ENCODE peak calls at places on chromosome 10, in five cellular contexts. C is A549, V is GM12878, G is H1, A is K562. X is an unnamed sample.

GRCh38 chr10:609868-610545 is 79.5 kb downstream of the DIP2C start:
- DNase-seq in G (no peak), C (no peak), V (no peak), A (no peak), X (no peak)

GRCh38 chr10:12333382-12334185 is 15.8 kb upstream of the CAMK1D start:
- DNase-seq in A (no peak), G (no peak), V (no peak), C (peak), X (no peak)

GRCh38 chr10:8121199-8121890 is 66.9 kb downstream of the GATA3 start:
- DNase-seq in G (no peak), C (no peak), V (no peak), A (no peak), X (no peak)

GRCh38 chr10:118674226-118674919 is 78.9 kb upstream of the PRLHR start:
- DNase-seq in G (no peak), C (no peak), A (no peak), V (no peak), X (no peak)

GRCh38 chr10:8133146-8133545 is 78.7 kb downstream of the GATA3 start:
- DNase-seq in G (no peak), C (no peak), V (peak), A (no peak), X (no peak)

GRCh38 chr10:77416327-77417135 is 221.1 kb downstream of the KCNMA1 start:
- DNase-seq in V (no peak), G (no peak), A (no peak), C (peak), X (no peak)

GRCh38 chr10:30433779-30434272 is at the start of gene MAP3K8:
- DNase-seq in C (peak), A (peak), V (peak), G (peak), X (peak)

GRCh38 chr10:43861966-43862751 is 213.5 kb upstream of the ZNF32 start:
- DNase-seq in C (no peak), A (no peak), V (no peak), G (peak), X (peak)

GRCh38 chr10:71790749-71791440 is 17.6 kb upstream of the VSIR start:
- DNase-seq in C (no peak), G (no peak), V (no peak), A (no peak), X (no peak)

GRCh38 chr10:14839305-14839695 is 1.2 kb downstream of the HSPA14 start:
- DNase-seq in C (no peak), G (no peak), V (no peak), A (no peak), X (no peak)
- TF ChIP-seq HDAC2 in C (no peak), G (no peak), V (no peak), A (no peak), X (no peak)

GRCh38 chr10:116241025-116241424 is 32.0 kb downstream of the GFRA1 start:
- DNase-seq in C (no peak), A (no peak), G (no peak), V (no peak), X (no peak)
- TF ChIP-seq HDAC2 in C (no peak), A (no peak), G (no peak), V (no peak), X (no peak)

GRCh38 chr10:61001731-61002122 is 57.7 kb upstream of the RHOBTB1 start:
- DNase-seq in G (no peak), A (no peak), V (no peak), C (no peak), X (no peak)

GRCh38 chr10:60998932-60999331 is 54.9 kb upstream of the RHOBTB1 start:
- DNase-seq in A (no peak), G (no peak), V (no peak), C (no peak), X (no peak)

DNA sequence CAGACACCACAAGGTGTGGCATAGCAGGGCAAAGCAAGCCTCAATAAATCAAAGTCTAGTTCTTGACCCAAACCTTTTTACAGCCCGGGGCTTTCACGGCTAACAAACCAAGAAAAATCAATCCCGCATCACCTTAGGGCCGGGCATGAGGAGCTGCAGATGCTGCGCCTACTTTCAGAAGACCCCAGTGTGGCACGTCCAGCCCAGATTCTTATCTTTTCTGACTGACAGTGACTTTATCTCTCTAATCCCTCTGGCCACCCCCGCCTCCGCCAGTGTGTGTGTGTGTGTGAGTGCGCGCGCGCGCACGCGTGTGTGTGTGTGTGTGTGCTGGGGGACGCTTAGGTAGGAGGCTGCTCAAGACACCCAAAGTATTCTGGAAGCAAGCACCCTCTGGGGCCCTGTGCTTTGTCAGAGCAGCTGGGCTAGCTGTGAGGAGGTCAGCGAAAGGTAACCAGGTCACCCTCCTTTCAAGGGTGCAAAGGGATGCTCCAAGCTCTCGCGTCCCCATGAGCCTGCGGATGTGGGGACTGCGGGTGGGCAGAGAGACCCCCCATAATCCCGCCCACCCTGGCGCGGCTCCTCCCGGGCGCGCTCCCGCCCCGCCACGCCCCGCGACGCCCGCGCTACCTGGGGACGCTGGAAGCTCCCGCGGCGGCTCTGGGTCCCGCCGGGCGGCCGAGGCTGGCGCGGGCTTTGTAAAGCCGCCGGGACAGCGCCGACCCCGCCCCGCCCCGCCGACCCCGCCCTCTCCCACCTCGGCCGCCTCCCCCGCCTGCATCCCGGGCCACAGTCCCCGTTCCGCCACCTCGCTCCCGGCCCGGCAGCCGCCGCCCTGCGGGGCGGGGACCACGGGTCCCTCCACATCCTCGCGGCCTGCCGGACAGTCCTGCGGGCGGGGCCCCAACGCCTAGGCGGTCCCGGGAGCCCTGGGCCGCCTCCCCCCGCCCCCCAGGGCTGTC is 57.1 kb upstream of the RHOBTB1 start:
- DNase-seq in G (peak), C (peak), V (no peak), A (peak), X (peak)
- TF ChIP-seq HDAC2 in G (peak), C (no peak), V (no peak), A (peak), X (peak)

GRCh38 chr10:75099952-75100763 is 11.3 kb upstream of the SAMD8 start:
- DNase-seq in V (no peak), C (peak), A (peak), G (peak), X (peak)

GRCh38 chr10:75098902-75099673 is 12.4 kb upstream of the SAMD8 start:
- DNase-seq in A (peak), G (no peak), C (no peak), V (no peak), X (no peak)

GRCh38 chr10:75095631-75096030 is 15.8 kb upstream of the SAMD8 start:
- DNase-seq in G (no peak), A (no peak), V (no peak), C (no peak), X (no peak)

GRCh38 chr10:75096749-75097148 is 14.7 kb upstream of the SAMD8 start:
- DNase-seq in C (no peak), A (no peak), G (no peak), V (no peak), X (no peak)

DNA sequence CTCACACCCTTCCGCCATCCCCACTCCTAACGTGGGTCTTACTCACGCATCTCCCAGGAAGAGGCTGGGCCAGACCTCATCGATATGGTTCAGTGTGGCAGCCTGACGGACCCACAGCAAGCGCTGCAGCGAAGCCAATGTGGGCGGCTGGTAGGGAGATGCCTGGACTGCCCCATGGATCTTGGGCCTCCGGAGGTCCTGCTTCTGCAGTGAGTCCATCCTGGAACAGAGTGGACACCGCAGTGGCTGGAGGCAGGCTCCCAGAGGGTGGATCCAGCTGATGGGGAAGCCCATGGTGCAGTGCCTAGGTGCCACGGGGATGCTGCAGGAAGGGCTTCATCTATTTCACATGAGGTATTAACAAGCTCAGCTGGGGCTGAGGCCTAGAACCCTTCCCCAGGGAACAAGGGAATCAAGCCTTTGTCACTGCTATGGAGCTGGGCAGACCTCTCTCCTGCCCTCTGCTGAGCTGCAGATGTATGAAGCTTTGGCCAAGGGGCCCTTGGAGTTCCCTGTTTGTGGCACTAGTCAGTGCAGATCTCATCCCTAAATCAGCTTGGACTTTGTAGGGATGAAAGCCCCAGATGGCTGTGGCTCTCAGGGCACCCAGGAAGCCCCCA is 13.7 kb upstream of the SAMD8 start:
- DNase-seq in G (no peak), A (no peak), C (no peak), V (no peak), X (peak)
- TF ChIP-seq HDAC2 in G (no peak), A (no peak), C (no peak), V (no peak), X (no peak)

GRCh38 chr10:112754001-112754411 is 196.0 kb upstream of the TCF7L2 start:
- DNase-seq in A (no peak), G (no peak), C (no peak), V (no peak), X (no peak)
- TF ChIP-seq HDAC2 in A (no peak), G (no peak), C (no peak), V (no peak), X (no peak)

DNA sequence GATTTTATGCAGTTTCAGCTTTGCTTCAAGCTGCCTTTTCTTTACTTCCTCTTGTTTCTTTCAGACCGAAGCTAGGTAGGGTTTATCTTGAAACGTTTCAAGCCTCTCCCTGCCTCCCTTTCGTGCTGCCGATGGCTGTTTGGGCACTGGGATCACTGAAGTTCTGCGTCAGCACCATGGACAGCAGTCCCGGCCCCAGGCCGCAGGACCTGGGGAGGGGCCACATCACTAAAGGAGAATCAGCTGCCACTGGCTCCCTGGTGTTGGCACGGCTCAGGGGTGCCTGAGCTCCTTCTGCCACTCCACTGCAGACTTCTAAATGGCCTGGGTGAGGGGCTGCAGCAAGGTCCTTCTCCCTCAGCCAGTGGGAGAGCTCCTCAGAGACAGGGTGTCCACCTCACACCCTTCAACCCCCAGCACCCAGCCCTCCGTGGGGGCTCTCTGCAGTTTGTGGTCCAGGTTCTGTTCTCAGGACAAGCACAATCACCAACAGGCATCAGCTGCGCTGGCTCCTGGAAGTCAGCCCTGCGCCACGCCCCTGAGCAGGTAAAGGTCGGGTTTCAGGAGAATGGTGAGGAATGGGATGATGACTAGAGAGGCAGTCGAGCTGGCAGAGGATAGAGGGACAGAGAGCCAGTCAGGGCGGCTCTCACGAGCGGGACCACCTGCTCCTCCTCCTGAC is 387.2 kb downstream of the TCERG1L start:
- DNase-seq in A (peak), V (no peak), C (no peak), G (peak), X (no peak)
- TF ChIP-seq HDAC2 in A (no peak), V (no peak), C (no peak), G (no peak), X (peak)

DNA sequence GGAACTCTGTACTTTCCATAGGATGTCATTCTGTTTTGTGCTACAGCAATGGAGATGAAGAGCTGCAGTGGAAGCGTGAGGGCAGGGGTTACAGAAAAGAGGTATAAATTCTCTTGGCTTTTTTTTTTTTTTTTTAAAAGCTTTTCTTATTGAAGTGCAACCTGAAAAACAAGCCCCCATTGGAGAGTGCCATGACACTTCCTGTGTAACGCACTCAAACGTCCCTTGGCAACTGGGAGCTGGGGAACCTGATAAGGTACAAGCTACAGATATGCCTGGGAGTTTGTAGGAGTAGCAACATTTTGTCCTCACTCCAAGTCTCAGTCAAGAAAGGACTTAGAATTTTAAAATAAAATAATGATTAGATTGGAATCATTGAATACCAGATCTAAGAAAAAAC is 512.1 kb downstream of the RPS24 start:
- DNase-seq in G (no peak), A (no peak), V (no peak), C (no peak), X (no peak)
- TF ChIP-seq HDAC2 in G (no peak), A (no peak), V (no peak), C (no peak), X (no peak)